ENCODE peak calls at places on chromosomes 6 and 20, in six cellular contexts. One of them, this sample, is unnamed.

GRCh38 chr6:18154507-18155272 is at the start of gene TPMT:
- DNase-seq in IMR-90: no peak
- DNase-seq in AG20443: no peak
- DNase-seq in MM.1S: no peak
- DNase-seq in HFF-Myc: no peak
- DNase-seq in DMS153: peak
- DNase-seq in this sample: no peak

GRCh38 chr20:49969234-49969633 is 13.5 kb upstream of the SNAI1 start:
- DNase-seq in IMR-90: no peak
- DNase-seq in AG20443: no peak
- DNase-seq in MM.1S: peak
- DNase-seq in DMS153: no peak
- DNase-seq in HFF-Myc: no peak
- DNase-seq in this sample: no peak

GRCh38 chr20:41249781-41250281 is 67.7 kb downstream of the ZHX3 start:
- DNase-seq in AG20443: peak
- DNase-seq in MM.1S: no peak
- DNase-seq in DMS153: no peak
- DNase-seq in HFF-Myc: peak
- DNase-seq in IMR-90: peak
- DNase-seq in this sample: no peak

GRCh38 chr6:19719691-19720127 is 117.5 kb upstream of the ID4 start:
- DNase-seq in MM.1S: no peak
- DNase-seq in IMR-90: peak
- DNase-seq in DMS153: no peak
- DNase-seq in AG20443: peak
- DNase-seq in HFF-Myc: peak
- DNase-seq in this sample: no peak

GRCh38 chr6:15260099-15260821 is 14.4 kb downstream of the JARID2 start:
- DNase-seq in MM.1S: no peak
- DNase-seq in AG20443: peak
- DNase-seq in IMR-90: peak
- DNase-seq in DMS153: no peak
- DNase-seq in HFF-Myc: no peak
- DNase-seq in this sample: no peak

GRCh38 chr6:25556516-25556915 is 95.5 kb upstream of the SCGN start:
- DNase-seq in IMR-90: peak
- DNase-seq in MM.1S: peak
- DNase-seq in AG20443: peak
- DNase-seq in DMS153: peak
- DNase-seq in HFF-Myc: peak
- DNase-seq in this sample: peak

GRCh38 chr20:50170549-50171220 is 17.2 kb upstream of the PEDS1 start:
- DNase-seq in HFF-Myc: no peak
- DNase-seq in IMR-90: no peak
- DNase-seq in DMS153: no peak
- DNase-seq in MM.1S: no peak
- DNase-seq in AG20443: no peak
- DNase-seq in this sample: no peak

GRCh38 chr6:33856655-33857054 is 52.9 kb upstream of the MLN start:
- DNase-seq in MM.1S: peak
- DNase-seq in DMS153: no peak
- DNase-seq in HFF-Myc: no peak
- DNase-seq in IMR-90: no peak
- DNase-seq in AG20443: no peak
- DNase-seq in this sample: peak

GRCh38 chr20:63933646-63934045 is 22.6 kb downstream of the UCKL1 start:
- DNase-seq in MM.1S: no peak
- DNase-seq in AG20443: no peak
- DNase-seq in IMR-90: no peak
- DNase-seq in DMS153: no peak
- DNase-seq in HFF-Myc: no peak
- DNase-seq in this sample: no peak

GRCh38 chr6:140174509-140174908 is 800.1 kb upstream of the CITED2 start:
- DNase-seq in IMR-90: peak
- DNase-seq in AG20443: peak
- DNase-seq in HFF-Myc: peak
- DNase-seq in DMS153: no peak
- DNase-seq in MM.1S: no peak
- DNase-seq in this sample: no peak

GRCh38 chr6:100785982-100786381 is 95.1 kb downstream of the ASCC3 start:
- DNase-seq in IMR-90: no peak
- DNase-seq in MM.1S: no peak
- DNase-seq in DMS153: no peak
- DNase-seq in HFF-Myc: no peak
- DNase-seq in AG20443: no peak
- DNase-seq in this sample: no peak

GRCh38 chr20:7775072-7775471 is 165.2 kb downstream of the HAO1 start:
- DNase-seq in DMS153: no peak
- DNase-seq in HFF-Myc: no peak
- DNase-seq in AG20443: peak
- DNase-seq in MM.1S: no peak
- DNase-seq in IMR-90: peak
- DNase-seq in this sample: no peak

GRCh38 chr20:57073402-57073801 is 193.0 kb downstream of the BMP7 start:
- DNase-seq in HFF-Myc: no peak
- DNase-seq in MM.1S: no peak
- DNase-seq in IMR-90: no peak
- DNase-seq in DMS153: no peak
- DNase-seq in AG20443: no peak
- DNase-seq in this sample: no peak

GRCh38 chr6:144219056-144219685 is 66.0 kb upstream of the UTRN start:
- DNase-seq in DMS153: peak
- DNase-seq in IMR-90: peak
- DNase-seq in HFF-Myc: peak
- DNase-seq in MM.1S: peak
- DNase-seq in AG20443: peak
- DNase-seq in this sample: no peak

GRCh38 chr6:63802606-63803206 is 167.1 kb downstream of the PHF3 start:
- DNase-seq in DMS153: no peak
- DNase-seq in IMR-90: peak
- DNase-seq in MM.1S: peak
- DNase-seq in AG20443: no peak
- DNase-seq in HFF-Myc: peak
- DNase-seq in this sample: no peak

GRCh38 chr6:143952386-143952785 is 55.7 kb downstream of the PLAGL1 start:
- DNase-seq in MM.1S: no peak
- DNase-seq in DMS153: no peak
- DNase-seq in HFF-Myc: no peak
- DNase-seq in AG20443: no peak
- DNase-seq in IMR-90: no peak
- DNase-seq in this sample: no peak

GRCh38 chr6:160431231-160431630 is 83.1 kb downstream of the SLC22A3 start:
- DNase-seq in IMR-90: peak
- DNase-seq in AG20443: peak
- DNase-seq in DMS153: no peak
- DNase-seq in MM.1S: no peak
- DNase-seq in HFF-Myc: peak
- DNase-seq in this sample: no peak

GRCh38 chr20:16821211-16822089 is 73.3 kb downstream of the OTOR start:
- DNase-seq in DMS153: no peak
- DNase-seq in HFF-Myc: peak
- DNase-seq in IMR-90: peak
- DNase-seq in MM.1S: peak
- DNase-seq in AG20443: peak
- DNase-seq in this sample: no peak

GRCh38 chr20:49825521-49826033 is 12.9 kb downstream of the SLC9A8 start:
- DNase-seq in MM.1S: no peak
- DNase-seq in HFF-Myc: no peak
- DNase-seq in DMS153: peak
- DNase-seq in AG20443: no peak
- DNase-seq in IMR-90: no peak
- DNase-seq in this sample: no peak

GRCh38 chr20:2122921-2123320 is 21.3 kb downstream of the STK35 start:
- DNase-seq in HFF-Myc: no peak
- DNase-seq in MM.1S: no peak
- DNase-seq in IMR-90: peak
- DNase-seq in AG20443: peak
- DNase-seq in DMS153: no peak
- DNase-seq in this sample: no peak

GRCh38 chr6:169171951-169172350 is 81.7 kb downstream of the THBS2 start:
- DNase-seq in HFF-Myc: peak
- DNase-seq in MM.1S: no peak
- DNase-seq in DMS153: no peak
- DNase-seq in IMR-90: peak
- DNase-seq in AG20443: peak
- DNase-seq in this sample: no peak

GRCh38 chr6:94401311-94401710 is 982.0 kb upstream of the EPHA7 start:
- DNase-seq in AG20443: no peak
- DNase-seq in HFF-Myc: no peak
- DNase-seq in DMS153: no peak
- DNase-seq in MM.1S: no peak
- DNase-seq in IMR-90: no peak
- DNase-seq in this sample: no peak

GRCh38 chr6:19610260-19610659 is 226.9 kb upstream of the ID4 start:
- DNase-seq in IMR-90: no peak
- DNase-seq in DMS153: no peak
- DNase-seq in AG20443: no peak
- DNase-seq in MM.1S: no peak
- DNase-seq in HFF-Myc: no peak
- DNase-seq in this sample: no peak

This sample was measured in activated effector memory CD4-positive, alpha-beta T cell treated with Interleukin-2 at 50 U/mL for 16 hours.